ENCODE peak calls at places on chromosome 16, in nine cellular contexts. H is choroid plexus epithelial cell; Y is stomach; P is glomerular endothelial cell; A is stimulated activated CD4-positive, alpha-beta T cell treated with anti-CD3 and anti-CD28 coated beads, Interleukin-1b, Interleukin-23, amount 100 ng/mL, for 24 hours; T is left cardiac atrium; O is GM23338; M is foreskin keratinocyte; W is KG1. F is an unnamed sample.

GRCh38 chr16:27335349-27336052 is 21.7 kb downstream of the IL4R start:
- DNase-seq in H (no peak), Y (no peak), P (no peak), A (no peak), T (no peak), O (no peak), M (no peak), W (no peak), F (no peak)

GRCh38 chr16:49854227-49855203 is 1.4 kb downstream of the ZNF423 start:
- DNase-seq in H (no peak), Y (no peak), P (no peak), A (no peak), T (peak; percentile 57), O (peak; percentile 74), M (no peak), W (no peak), F (no peak)

GRCh38 chr16:64278196-64278595 is 843.7 kb downstream of the CDH11 start:
- DNase-seq in H (peak; percentile 38), Y (no peak), P (no peak), A (no peak), T (no peak), O (no peak), M (peak; percentile 15), W (no peak), F (peak; percentile 16)

GRCh38 chr16:88469615-88470395 is 16.7 kb downstream of the ZFPM1 start:
- DNase-seq in H (no peak), Y (no peak), P (no peak), A (peak; percentile 21), T (no peak), O (no peak), M (no peak), W (no peak), F (no peak)

GRCh38 chr16:86960266-86960665 is 356.9 kb downstream of the C16orf95 start:
- DNase-seq in H (no peak), Y (no peak), P (no peak), A (no peak), T (no peak), O (no peak), M (no peak), W (no peak), F (no peak)

GRCh38 chr16:89706446-89707260 is 5.1 kb upstream of the SPATA2L start:
- DNase-seq in H (no peak), Y (no peak), P (no peak), A (no peak), T (no peak), O (no peak), M (no peak), W (no peak), F (no peak)

GRCh38 chr16:80309178-80309577 is 231.6 kb upstream of the DYNLRB2 start:
- DNase-seq in H (no peak), Y (no peak), P (no peak), A (no peak), T (no peak), O (no peak), M (no peak), W (no peak), F (no peak)

GRCh38 chr16:68299571-68300453 is 10.9 kb downstream of the SLC7A6OS start:
- DNase-seq in H (no peak), Y (no peak), P (no peak), A (no peak), T (no peak), O (no peak), M (peak; percentile 83), W (no peak), F (no peak)

GRCh38 chr16:79358188-79358587 is 242.3 kb downstream of the MAF start:
- DNase-seq in H (no peak), Y (no peak), P (no peak), A (no peak), T (no peak), O (no peak), M (no peak), W (no peak), F (no peak)

GRCh38 chr16:88454315-88455057 is 1.4 kb downstream of the ZFPM1 start:
- DNase-seq in H (no peak), Y (peak; percentile 56), P (no peak), A (peak; percentile 43), T (peak; percentile 55), O (peak; percentile 47), M (peak; percentile 17), W (peak; percentile 17), F (peak; percentile 21)

GRCh38 chr16:964696-965395 is 5.9 kb downstream of the LMF1 start:
- DNase-seq in H (no peak), Y (no peak), P (no peak), A (peak; percentile 57), T (no peak), O (no peak), M (no peak), W (no peak), F (no peak)

GRCh38 chr16:22075043-22075757 is 17.1 kb upstream of the VWA3A start:
- DNase-seq in H (peak; percentile 48), Y (no peak), P (no peak), A (no peak), T (no peak), O (no peak), M (peak; percentile 45), W (no peak), F (peak; percentile 73)

GRCh38 chr16:70269471-70269870 is 17.7 kb upstream of the EXOSC6 start:
- DNase-seq in H (no peak), Y (no peak), P (no peak), A (no peak), T (no peak), O (no peak), M (no peak), W (no peak), F (no peak)

GRCh38 chr16:35734728-35735402 is 2275.5 kb downstream of the TP53TG3F start:
- DNase-seq in H (no peak), Y (no peak), P (no peak), A (no peak), T (no peak), O (no peak), M (no peak), W (no peak), F (no peak)

GRCh38 chr16:84040823-84041391 is 1.7 kb downstream of the SLC38A8 start:
- DNase-seq in H (no peak), Y (no peak), P (no peak), A (no peak), T (no peak), O (no peak), M (peak; percentile 39), W (no peak), F (no peak)

F was measured in iris pigment epithelial cell.